ENCODE peak calls at places on chromosomes 4 and X, in nine cellular contexts. J is K562, C is transverse colon, X is cardiac muscle cell, N is tibial nerve, P is breast epithelium, R is fibroblast of lung, Y is esophagus muscularis mucosa, I is fibroblast of mammary gland. D is an unnamed sample.
A peak's percentile ranks its signal among the peaks of the same experiment; 100 is the strongest.

GRCh38 chr4:7199771-7200441 is 7.6 kb downstream of the SORCS2 start:
- DNase-seq in J (no peak), C (no peak), X (no peak), N (no peak), P (no peak), R (no peak), Y (no peak), I (no peak), D (no peak)

GRCh38 chrX:24479924-24480722 is 15.0 kb downstream of the PDK3 start:
- DNase-seq in J (no peak), C (peak; percentile 74), X (no peak), N (peak; percentile 5), P (peak; percentile 26), R (peak; percentile 13), Y (no peak), I (peak; percentile 6), D (no peak)

GRCh38 chrX:100682939-100683338 is 38.9 kb downstream of the SRPX2 start:
- DNase-seq in J (no peak), C (no peak), X (no peak), N (no peak), P (no peak), R (no peak), Y (no peak), I (no peak), D (no peak)

GRCh38 chrX:11474576-11474975 is 181.4 kb downstream of the AMELX start:
- DNase-seq in J (no peak), C (no peak), X (no peak), N (no peak), P (no peak), R (no peak), Y (no peak), I (peak; percentile 76), D (no peak)

GRCh38 chr4:187010052-187010451 is 286.4 kb upstream of the FAT1 start:
- DNase-seq in J (no peak), C (no peak), X (no peak), N (no peak), P (no peak), R (no peak), Y (no peak), I (no peak), D (no peak)

GRCh38 chrX:6307156-6307555 is 78.5 kb upstream of the NLGN4X start:
- DNase-seq in J (no peak), C (no peak), X (no peak), N (no peak), P (no peak), R (no peak), Y (no peak), I (no peak), D (no peak)

GRCh38 chr4:118173956-118174355 is 139.7 kb downstream of the NDST3 start:
- DNase-seq in J (no peak), C (no peak), X (no peak), N (no peak), P (no peak), R (peak; percentile 95), Y (no peak), I (peak; percentile 89), D (peak; percentile 78)

GRCh38 chr4:147547314-147548056 is 66.6 kb downstream of the EDNRA start:
- DNase-seq in J (no peak), C (no peak), X (no peak), N (no peak), P (no peak), R (peak; percentile 88), Y (no peak), I (peak; percentile 91), D (peak; percentile 59)

GRCh38 chrX:32998776-32999175 is 212.6 kb downstream of the DMD start:
- DNase-seq in J (no peak), C (no peak), X (no peak), N (no peak), P (no peak), R (no peak), Y (no peak), I (no peak), D (no peak)

GRCh38 chr4:87377816-87378215 is 13.2 kb downstream of the HSD17B11 start:
- DNase-seq in J (no peak), C (no peak), X (no peak), N (no peak), P (no peak), R (no peak), Y (no peak), I (no peak), D (no peak)

GRCh38 chr4:39256436-39256835 is 74.1 kb downstream of the WDR19 start:
- DNase-seq in J (no peak), C (no peak), X (no peak), N (no peak), P (no peak), R (no peak), Y (no peak), I (no peak), D (peak; percentile 14)

GRCh38 chr4:156581282-156581681 is 390.3 kb downstream of the PDGFC start:
- DNase-seq in J (no peak), C (no peak), X (no peak), N (no peak), P (no peak), R (no peak), Y (no peak), I (no peak), D (no peak)

GRCh38 chr4:183758735-183759447 is 99.8 kb downstream of the TRAPPC11 start:
- DNase-seq in J (no peak), C (no peak), X (no peak), N (no peak), P (no peak), R (no peak), Y (no peak), I (no peak), D (no peak)

GRCh38 chrX:53547668-53548067 is 113.5 kb upstream of the HSD17B10 start:
- DNase-seq in J (no peak), C (no peak), X (no peak), N (no peak), P (no peak), R (no peak), Y (no peak), I (no peak), D (no peak)

GRCh38 chr4:28117067-28117756 is 1256.6 kb downstream of the STIM2 start:
- DNase-seq in J (no peak), C (no peak), X (no peak), N (no peak), P (no peak), R (no peak), Y (no peak), I (no peak), D (no peak)

GRCh38 chr4:17063870-17064269 is 165.4 kb upstream of the LDB2 start:
- DNase-seq in J (no peak), C (no peak), X (no peak), N (no peak), P (no peak), R (peak; percentile 66), Y (peak; percentile 17), I (peak; percentile 75), D (peak; percentile 89)

GRCh38 chr4:1578968-1579833 is 104.9 kb downstream of the FAM53A start:
- DNase-seq in J (peak; percentile 81), C (peak; percentile 80), X (peak; percentile 39), N (peak; percentile 67), P (peak; percentile 58), R (peak; percentile 67), Y (no peak), I (peak; percentile 84), D (peak; percentile 79)

GRCh38 chr4:80240976-80241375 is 25.5 kb upstream of the FGF5 start:
- DNase-seq in J (no peak), C (no peak), X (no peak), N (no peak), P (no peak), R (no peak), Y (no peak), I (peak; percentile 34), D (peak; percentile 65)

GRCh38 chr4:124953059-124953850 is 240.7 kb upstream of the ANKRD50 start:
- DNase-seq in J (no peak), C (no peak), X (no peak), N (no peak), P (no peak), R (peak; percentile 96), Y (no peak), I (peak; percentile 86), D (peak; percentile 79)

GRCh38 chr4:16450031-16450430 is 223.8 kb upstream of the TAPT1 start:
- DNase-seq in J (no peak), C (no peak), X (no peak), N (no peak), P (no peak), R (no peak), Y (no peak), I (no peak), D (no peak)

GRCh38 chr4:23819041-23819511 is 70.8 kb downstream of the PPARGC1A start:
- DNase-seq in J (no peak), C (no peak), X (peak; percentile 64), N (no peak), P (no peak), R (peak; percentile 64), Y (no peak), I (peak; percentile 35), D (peak; percentile 43)
- TF ChIP-seq CTCF in J (no peak), C (no peak), X (no peak), N (no peak), P (no peak), R (no peak), Y (no peak), I (no peak), D (no peak)

GRCh38 chr4:151991001-151991883 is 230.4 kb upstream of the GATB start:
- DNase-seq in J (no peak), C (no peak), X (no peak), N (no peak), P (no peak), R (no peak), Y (no peak), I (no peak), D (no peak)
- H3K4me3 ChIP-seq in J (no peak overlapping the region), C (no peak overlapping the region), X (no peak overlapping the region), N (no peak overlapping the region), P (no peak overlapping the region), R (no peak overlapping the region), Y (no peak overlapping the region), I (no peak overlapping the region), D (no peak overlapping the region)

GRCh38 chrX:47133493-47133892 is 11.0 kb downstream of the NDUFB11 start:
- DNase-seq in J (no peak), C (no peak), X (no peak), N (no peak), P (no peak), R (no peak), Y (no peak), I (no peak), D (no peak)

GRCh38 chrX:47129879-47130358 is 14.6 kb downstream of the NDUFB11 start:
- DNase-seq in J (no peak), C (no peak), X (no peak), N (no peak), P (no peak), R (peak; percentile 4), Y (no peak), I (peak; percentile 16), D (no peak)

GRCh38 chrX:47129157-47129878 is 15.2 kb downstream of the NDUFB11 start:
- DNase-seq in J (peak; percentile 90), C (peak; percentile 93), X (peak; percentile 86), N (peak; percentile 98), P (peak; percentile 93), R (peak; percentile 97), Y (peak; percentile 97), I (peak; percentile 95), D (peak; percentile 96)
- TF ChIP-seq CTCF in J (no peak), C (no peak), X (no peak), N (no peak), P (no peak), R (no peak), Y (no peak), I (no peak), D (no peak)

DNA sequence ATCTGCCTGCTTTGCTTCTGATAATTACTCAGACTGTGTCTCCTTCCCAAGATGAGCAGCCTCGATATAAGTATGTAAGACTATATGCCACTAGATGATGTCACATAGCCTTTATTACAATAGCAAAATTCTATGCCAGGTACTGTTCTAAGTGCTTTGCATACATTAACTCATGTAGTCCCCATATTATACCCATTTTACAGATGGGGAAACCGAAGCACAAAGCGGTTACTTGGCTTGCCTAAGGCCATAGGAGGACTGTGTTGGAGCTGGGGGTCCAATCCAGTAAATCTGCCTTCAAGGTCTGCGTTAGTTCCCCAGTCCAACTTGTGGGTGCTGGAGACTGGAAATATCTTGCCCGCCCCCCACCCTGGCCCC is 826 bp upstream of the SCML1 start:
- DNase-seq in J (no peak), C (no peak), X (no peak), N (no peak), P (no peak), R (no peak), Y (no peak), I (no peak), D (no peak)
- H3K4me3 ChIP-seq in J (peak overlapping the region; percentile 13), C (no peak overlapping the region), X (peak overlapping the region; percentile 21), N (peak overlapping the region; percentile 68), P (peak overlapping the region; percentile 73), R (peak overlapping the region; percentile 43), Y (peak overlapping the region; percentile 68), I (peak overlapping the region; percentile 46), D (peak overlapping the region; percentile 60)